ENCODE peak calls at places on chromosomes 1 and 21, in seven cellular contexts. L is AG09319, C is Calu3, A is stomach, X is astrocyte, F is breast epithelium, S is suprapubic skin. J is an unnamed sample.

GRCh38 chr1:54606096-54606989 is 17.0 kb downstream of the FAM151A start:
- DNase-seq in L (no peak), C (no peak), A (no peak), X (no peak), F (no peak), S (peak; percentile 13), J (no peak)

GRCh38 chr21:38766987-38767722 is 38.6 kb upstream of the ETS2 start:
- DNase-seq in L (no peak), C (peak; percentile 54), A (peak; percentile 29), X (no peak), F (no peak), S (no peak), J (no peak)

GRCh38 chr21:38388219-38388618 is 110.1 kb downstream of the ERG start:
- DNase-seq in L (no peak), C (no peak), A (no peak), X (peak; percentile 30), F (no peak), S (no peak), J (no peak)

GRCh38 chr1:16903054-16903453 is 7.3 kb downstream of the RNU1-2 start:
- DNase-seq in L (no peak), C (no peak), A (no peak), X (peak; percentile 52), F (no peak), S (no peak), J (no peak)

GRCh38 chr1:8910914-8911313 is 32.4 kb upstream of the ENO1 start:
- DNase-seq in L (no peak), C (no peak), A (no peak), X (peak; percentile 33), F (no peak), S (no peak), J (no peak)

GRCh38 chr1:178612261-178612660 is 99.4 kb downstream of the TEX35 start:
- DNase-seq in L (no peak), C (no peak), A (no peak), X (peak; percentile 75), F (no peak), S (no peak), J (no peak)

GRCh38 chr1:198937231-198938031 is 298.6 kb downstream of the PTPRC start:
- DNase-seq in L (peak; percentile 67), C (peak; percentile 66), A (no peak), X (peak; percentile 96), F (no peak), S (no peak), J (peak; percentile 26)

GRCh38 chr1:151479462-151479861 is 20.2 kb upstream of the POGZ start:
- DNase-seq in L (no peak), C (no peak), A (no peak), X (no peak), F (no peak), S (no peak), J (no peak)

GRCh38 chr1:247865416-247865815 is 8.4 kb downstream of the TRIM58 start:
- DNase-seq in L (no peak), C (no peak), A (no peak), X (no peak), F (no peak), S (no peak), J (no peak)

GRCh38 chr1:205269711-205270110 is 42.0 kb downstream of the TMCC2 start:
- DNase-seq in L (no peak), C (no peak), A (no peak), X (no peak), F (no peak), S (no peak), J (no peak)

GRCh38 chr21:35170244-35170756 is 121.2 kb upstream of the RUNX1 start:
- DNase-seq in L (no peak), C (no peak), A (no peak), X (no peak), F (no peak), S (no peak), J (no peak)

GRCh38 chr1:158496379-158496778 is 24.4 kb downstream of the OR10R2 start:
- DNase-seq in L (no peak), C (no peak), A (no peak), X (no peak), F (no peak), S (no peak), J (no peak)

GRCh38 chr1:216332462-216332861 is 90.8 kb downstream of the USH2A start:
- DNase-seq in L (no peak), C (no peak), A (no peak), X (no peak), F (no peak), S (no peak), J (no peak)

GRCh38 chr1:44653107-44653964 is 20.9 kb downstream of the TMEM53 start:
- DNase-seq in L (no peak), C (no peak), A (no peak), X (no peak), F (no peak), S (no peak), J (no peak)
- TF ChIP-seq CTCF in L (no peak), C (no peak), A (no peak), X (no peak), F (no peak), S (no peak), J (peak; percentile 35)

DNA sequence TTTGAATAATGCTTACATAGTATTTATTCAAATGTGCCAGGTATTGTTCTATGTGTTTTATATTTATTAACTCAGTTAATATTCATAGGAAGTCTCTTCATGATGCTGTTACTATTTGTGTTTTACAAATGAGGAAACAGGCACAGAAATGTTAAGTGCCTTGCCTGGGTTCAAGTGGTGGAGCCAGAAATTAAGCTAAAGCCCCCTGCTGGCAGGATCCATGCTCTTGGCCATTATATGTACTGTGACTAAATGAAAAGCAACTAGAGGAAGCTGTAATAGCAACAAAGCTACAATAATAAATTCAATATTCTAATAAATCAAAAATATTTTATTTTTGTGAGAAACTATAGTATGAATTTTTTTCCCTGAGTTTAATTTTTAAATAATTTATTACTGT is 30.0 kb downstream of the IARS2 start:
- DNase-seq in L (no peak), C (peak; percentile 35), A (no peak), X (no peak), F (no peak), S (no peak), J (peak; percentile 16)
- TF ChIP-seq CTCF in L (peak; percentile 20), C (peak; percentile 44), A (no peak), X (peak; percentile 24), F (no peak), S (no peak), J (peak; percentile 64)

GRCh38 chr1:171245458-171246064 is 2.7 kb upstream of the FMO1 start:
- DNase-seq in L (no peak), C (peak; percentile 59), A (no peak), X (peak; percentile 16), F (no peak), S (no peak), J (no peak)
- TF ChIP-seq CTCF in L (peak; percentile 85), C (peak; percentile 62), A (peak; percentile 42), X (peak; percentile 83), F (peak; percentile 72), S (peak; percentile 42), J (peak; percentile 77)

DNA sequence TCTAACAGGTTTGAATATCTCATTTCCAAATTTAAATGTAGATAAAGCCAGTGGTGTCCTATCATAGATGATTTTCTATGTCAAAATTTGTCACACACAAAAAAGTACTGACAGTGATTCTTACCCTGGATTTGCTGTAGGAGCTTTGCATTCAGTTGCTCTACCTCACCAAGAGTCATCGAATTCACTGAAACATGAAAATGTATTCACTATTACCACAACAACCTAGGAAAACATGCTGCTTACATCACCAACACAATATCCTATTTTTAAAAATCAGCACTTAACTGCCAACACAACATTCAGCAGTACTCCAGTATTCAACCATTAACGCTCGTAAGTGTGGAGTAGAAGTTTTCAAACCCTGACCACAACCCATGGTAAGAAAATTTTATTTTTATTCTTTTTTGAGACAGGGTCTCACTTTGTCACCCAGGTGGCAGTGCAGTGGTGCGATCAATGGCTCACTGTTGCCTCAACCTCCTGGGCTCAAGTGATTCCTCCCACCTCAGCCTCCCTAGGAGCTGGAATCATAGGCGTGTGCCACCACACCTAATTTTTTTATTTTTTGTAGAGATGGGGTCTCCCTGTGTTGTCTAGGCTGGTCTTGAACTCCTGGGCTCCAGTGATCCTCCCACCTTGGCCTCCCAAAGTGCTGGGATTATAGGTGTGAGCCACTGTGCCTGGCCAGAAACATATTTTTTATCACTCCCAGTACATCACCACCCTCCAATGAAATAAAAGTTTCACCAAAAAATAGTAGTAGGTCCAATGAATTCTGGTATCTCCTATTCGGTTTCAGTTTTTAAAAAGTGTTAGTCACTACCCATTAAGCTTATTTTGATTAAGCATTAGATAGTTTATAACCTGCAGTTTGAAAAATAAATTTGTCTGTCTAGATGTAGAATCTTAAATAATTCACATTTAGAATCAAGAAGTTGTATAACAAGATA is 23.8 kb downstream of the C21orf91 start:
- DNase-seq in L (no peak), C (no peak), A (no peak), X (no peak), F (no peak), S (no peak), J (no peak)
- TF ChIP-seq CTCF in L (no peak), C (no peak), A (no peak), X (no peak), F (no peak), S (no peak), J (no peak)

DNA sequence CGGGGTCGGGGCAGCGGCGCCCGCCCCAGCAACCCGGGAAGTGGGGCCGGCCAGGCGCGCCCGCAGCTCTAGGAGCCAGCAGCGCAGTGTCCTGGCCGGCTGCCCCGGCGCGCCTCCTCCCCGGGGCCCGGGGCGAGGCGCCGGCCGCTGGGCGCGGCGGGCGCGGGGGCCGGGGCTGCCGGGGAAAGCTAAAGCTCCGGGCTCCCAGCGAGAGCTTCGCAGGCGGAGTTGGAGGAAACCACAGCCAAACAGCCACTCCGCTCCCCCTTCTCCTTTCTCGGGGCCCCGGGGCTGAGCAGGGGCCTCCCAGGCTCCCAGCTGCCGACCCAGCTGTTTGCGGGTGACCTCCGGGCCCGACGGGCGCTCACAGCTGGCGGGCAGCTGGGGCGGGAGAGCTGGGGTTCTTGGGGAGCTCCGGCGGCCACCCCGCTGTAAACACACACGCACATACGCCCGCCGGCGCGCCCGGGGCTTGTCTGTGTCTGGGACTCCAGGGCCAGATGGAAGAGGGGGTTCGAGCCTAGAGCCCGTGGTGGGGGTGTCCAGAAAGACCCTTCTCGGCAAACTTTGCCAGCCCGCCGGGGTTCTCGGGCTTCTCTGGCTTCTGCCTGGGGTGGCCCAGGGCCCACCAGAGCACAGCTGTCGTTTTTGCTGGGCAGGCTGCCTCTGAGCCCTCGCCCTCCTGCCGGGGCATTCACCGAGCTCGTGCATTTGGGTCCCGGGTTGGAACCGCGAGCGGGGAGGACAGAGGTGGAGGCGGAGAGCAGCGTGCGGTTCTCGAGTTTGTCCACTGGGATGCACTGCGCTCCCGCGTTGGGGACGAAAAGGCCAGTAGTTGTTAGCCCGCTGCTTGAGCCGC is 1.5 kb downstream of the AJAP1 start:
- DNase-seq in L (no peak), C (peak; percentile 28), A (no peak), X (peak; percentile 38), F (no peak), S (no peak), J (peak; percentile 69)
- TF ChIP-seq CTCF in L (peak; percentile 5), C (no peak), A (peak; percentile 31), X (no peak), F (peak; percentile 49), S (peak; percentile 21), J (peak; percentile 90)

GRCh38 chr1:153292740-153293479 is 19.8 kb downstream of the PGLYRP3 start:
- DNase-seq in L (no peak), C (no peak), A (no peak), X (no peak), F (no peak), S (no peak), J (no peak)
- TF ChIP-seq CTCF in L (no peak), C (no peak), A (no peak), X (no peak), F (no peak), S (peak; percentile 27), J (peak; percentile 30)